ENCODE peak calls at places on chromosomes 7 and 10, in four cellular contexts. R, V, X and Z are unnamed samples.

GRCh38 chr7:98877692-98878364 is 504 bp upstream of the TRRAP start:
- DNase-seq in R (no peak), V (no peak), X (no peak), Z (no peak)

GRCh38 chr7:112529486-112529885 is 48.7 kb downstream of the LSMEM1 start:
- DNase-seq in R (no peak), V (no peak), X (no peak), Z (no peak)

GRCh38 chr10:104336829-104337526 is 1.3 kb downstream of the ITPRIP start:
- DNase-seq in R (peak; percentile 52), V (no peak), X (no peak), Z (no peak)

GRCh38 chr7:34675749-34676374 is 17.8 kb downstream of the NPSR1 start:
- DNase-seq in R (no peak), V (no peak), X (no peak), Z (no peak)

GRCh38 chr7:73723813-73724212 is 4.3 kb upstream of the STX1A start:
- DNase-seq in R (no peak), V (no peak), X (no peak), Z (no peak)

GRCh38 chr10:3835770-3836169 is 50.8 kb upstream of the KLF6 start:
- DNase-seq in R (no peak), V (no peak), X (peak; percentile 38), Z (no peak)

GRCh38 chr7:83162402-83163256 is at the start of gene PCLO:
- DNase-seq in R (no peak), V (peak; percentile 31), X (peak; percentile 48), Z (no peak)

GRCh38 chr7:21218155-21218554 is 209.7 kb upstream of the SP4 start:
- DNase-seq in R (no peak), V (no peak), X (no peak), Z (no peak)

GRCh38 chr7:130940907-130941306 is 206.9 kb upstream of the KLF14 start:
- DNase-seq in R (no peak), V (no peak), X (no peak), Z (no peak)

GRCh38 chr7:154915600-154915999 is 87.3 kb downstream of the PAXIP1 start:
- DNase-seq in R (no peak), V (no peak), X (no peak), Z (no peak)

GRCh38 chr7:16961650-16962049 is 79.9 kb upstream of the AGR3 start:
- DNase-seq in R (peak; percentile 77), V (no peak), X (no peak), Z (peak; percentile 33)

DNA sequence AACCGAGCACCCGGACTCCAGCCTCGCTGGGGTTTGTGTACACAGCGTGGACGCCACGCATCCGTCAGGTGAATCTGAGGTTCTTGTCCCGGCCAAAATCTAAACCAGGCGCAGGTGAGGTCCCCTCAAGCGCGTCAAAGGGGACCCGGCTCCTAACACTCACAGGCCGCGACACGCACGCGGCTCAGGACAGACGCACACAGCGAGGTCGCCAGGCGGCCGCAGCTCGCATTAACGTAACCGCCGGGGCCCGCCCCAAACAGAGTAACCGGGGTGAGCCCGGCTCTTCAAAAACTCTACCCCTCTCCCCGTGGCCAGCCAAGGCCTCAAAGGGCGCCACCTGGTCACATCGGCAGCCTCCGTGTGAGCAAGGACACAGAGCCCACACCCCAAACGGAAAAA is 10.7 kb upstream of the NKX2-3 start:
- DNase-seq in R (no peak), V (no peak), X (no peak), Z (no peak)
- H3K4me3 ChIP-seq in R (no peak overlapping the region), V (no peak overlapping the region), X (no peak overlapping the region), Z (no peak overlapping the region)

GRCh38 chr10:78038105-78038504 is 4.4 kb downstream of the RPS24 start:
- DNase-seq in R (no peak), V (no peak), X (no peak), Z (no peak)
- H3K4me3 ChIP-seq in R (no peak overlapping the region), V (no peak overlapping the region), X (no peak overlapping the region), Z (no peak overlapping the region)

DNA sequence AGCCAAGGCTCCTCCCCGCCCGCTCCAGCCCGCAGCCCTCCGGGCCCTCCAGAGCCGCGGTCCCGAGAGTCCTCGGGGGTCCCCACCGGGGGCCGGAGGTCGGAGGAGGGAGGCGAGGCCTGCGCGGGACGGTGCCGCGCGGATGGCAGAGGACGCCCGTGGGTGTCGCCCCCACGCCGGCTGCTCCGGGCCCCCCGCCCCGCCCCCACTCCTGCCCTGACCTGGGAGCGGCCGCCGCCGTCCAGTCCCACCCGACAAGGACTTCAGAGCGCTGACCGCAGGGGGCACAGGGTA is 57.2 kb upstream of the DNAJB6 start:
- DNase-seq in R (no peak), V (no peak), X (no peak), Z (no peak)
- H3K4me3 ChIP-seq in R (peak overlapping the region; percentile 26), V (peak overlapping the region; percentile 34), X (peak overlapping the region; percentile 68), Z (peak overlapping the region; percentile 35)

DNA sequence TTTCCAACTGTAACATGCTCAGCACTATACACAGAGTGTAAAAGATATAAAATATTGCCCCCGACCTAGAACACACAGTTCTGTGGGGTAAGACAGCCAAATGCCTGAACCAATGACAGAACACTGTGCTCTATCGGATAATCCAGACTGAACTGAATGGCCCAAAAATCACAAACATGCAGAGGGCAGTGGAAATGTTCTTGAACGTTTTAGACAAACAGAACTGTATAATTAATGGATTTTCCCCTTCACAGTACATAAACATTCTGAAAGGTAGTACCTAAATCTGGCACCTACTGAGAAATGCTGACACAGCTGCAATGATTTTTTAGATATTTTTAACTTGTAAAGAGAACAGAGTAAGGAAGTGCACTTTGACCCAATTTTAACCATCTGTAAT is 33.4 kb downstream of the PARD3 start:
- DNase-seq in R (no peak), V (no peak), X (no peak), Z (no peak)
- H3K4me3 ChIP-seq in R (no peak overlapping the region), V (no peak overlapping the region), X (no peak overlapping the region), Z (no peak overlapping the region)

GRCh38 chr10:110724116-110724701 is 80.1 kb downstream of the RBM20 start:
- DNase-seq in R (no peak), V (no peak), X (no peak), Z (no peak)
- H3K4me3 ChIP-seq in R (no peak overlapping the region), V (no peak overlapping the region), X (no peak overlapping the region), Z (no peak overlapping the region)

DNA sequence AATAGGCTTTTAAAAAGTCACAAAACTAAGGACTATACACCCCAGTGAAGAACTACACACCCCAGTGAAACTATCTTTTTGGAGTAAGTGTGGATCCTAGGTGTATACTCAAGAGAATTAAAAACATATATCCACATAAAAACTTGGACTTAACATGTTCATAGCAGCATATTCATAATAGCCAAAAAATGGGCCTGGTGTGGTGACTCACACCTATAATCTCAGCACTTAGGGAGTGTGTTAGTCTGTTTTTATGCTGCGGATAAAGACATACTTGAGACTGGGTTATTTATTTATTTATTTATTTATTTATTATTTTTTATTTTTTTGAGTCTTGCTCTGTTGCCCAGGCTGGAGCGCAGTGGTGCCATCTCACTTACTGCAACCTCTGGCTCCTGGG is 19.0 kb upstream of the COMTD1 start:
- DNase-seq in R (no peak), V (no peak), X (no peak), Z (no peak)
- H3K4me3 ChIP-seq in R (no peak overlapping the region), V (no peak overlapping the region), X (no peak overlapping the region), Z (no peak overlapping the region)

GRCh38 chr10:8060010-8060703 is 5.7 kb downstream of the GATA3 start:
- DNase-seq in R (peak; percentile 22), V (no peak), X (no peak), Z (no peak)

GRCh38 chr10:8059191-8059936 is 4.9 kb downstream of the GATA3 start:
- DNase-seq in R (no peak), V (no peak), X (no peak), Z (no peak)

GRCh38 chr10:8060704-8061121 is 6.2 kb downstream of the GATA3 start:
- DNase-seq in R (no peak), V (no peak), X (no peak), Z (no peak)

GRCh38 chr10:8063128-8063908 is 8.8 kb downstream of the GATA3 start:
- DNase-seq in R (no peak), V (no peak), X (no peak), Z (no peak)

GRCh38 chr10:8061274-8062211 is 7.1 kb downstream of the GATA3 start:
- DNase-seq in R (no peak), V (no peak), X (no peak), Z (no peak)
- H3K4me3 ChIP-seq in R (no peak overlapping the region), V (no peak overlapping the region), X (no peak overlapping the region), Z (no peak overlapping the region)

GRCh38 chr10:125154529-125154928 is 5.8 kb downstream of the CTBP2 start:
- DNase-seq in R (no peak), V (no peak), X (no peak), Z (no peak)
- H3K4me3 ChIP-seq in R (peak overlapping the region; percentile 4), V (peak overlapping the region; percentile 5), X (peak overlapping the region; percentile 24), Z (peak overlapping the region; percentile 2)